ENCODE peak calls at places on chromosome X, in eight cellular contexts. A, Q, B, M, Z, W, X and E are unnamed samples.
A peak's percentile ranks its signal among the peaks of the same experiment; 100 is the strongest.

GRCh38 chrX:23661671-23662070 is 5.6 kb upstream of the PRDX4 start:
- DNase-seq in A (no peak), Q (no peak), B (no peak), M (no peak), Z (no peak), W (no peak), X (no peak), E (no peak)

GRCh38 chrX:52277666-52278065 is 91.2 kb upstream of the XAGE2 start:
- DNase-seq in A (no peak), Q (no peak), B (no peak), M (no peak), Z (no peak), W (no peak), X (no peak), E (no peak)

GRCh38 chrX:9132036-9132435 is 98.1 kb upstream of the FAM9B start:
- DNase-seq in A (no peak), Q (no peak), B (no peak), M (no peak), Z (no peak), W (no peak), X (no peak), E (no peak)

GRCh38 chrX:124963717-124964116 is 356.0 kb upstream of the TEX13C start:
- DNase-seq in A (no peak), Q (no peak), B (no peak), M (no peak), Z (no peak), W (no peak), X (no peak), E (no peak)

GRCh38 chrX:105307762-105308161 is 87.3 kb upstream of the TEX13A start:
- DNase-seq in A (no peak), Q (no peak), B (no peak), M (no peak), Z (no peak), W (no peak), X (no peak), E (no peak)

GRCh38 chrX:68699960-68700746 is 52.7 kb downstream of the STARD8 start:
- DNase-seq in A (no peak), Q (no peak), B (peak; percentile 72), M (no peak), Z (no peak), W (no peak), X (no peak), E (no peak)

GRCh38 chrX:148416931-148417330 is 83.5 kb upstream of the AFF2 start:
- DNase-seq in A (no peak), Q (no peak), B (no peak), M (no peak), Z (no peak), W (no peak), X (no peak), E (no peak)

GRCh38 chrX:83658731-83659130 is 150.6 kb downstream of the POU3F4 start:
- DNase-seq in A (peak; percentile 19), Q (no peak), B (no peak), M (no peak), Z (no peak), W (no peak), X (peak; percentile 23), E (no peak)

GRCh38 chrX:139120760-139121159 is 409.2 kb upstream of the FGF13 start:
- DNase-seq in A (no peak), Q (no peak), B (no peak), M (no peak), Z (no peak), W (no peak), X (no peak), E (no peak)

GRCh38 chrX:133258481-133258880 is 40.3 kb upstream of the TFDP3 start:
- DNase-seq in A (no peak), Q (no peak), B (no peak), M (no peak), Z (no peak), W (no peak), X (no peak), E (no peak)

GRCh38 chrX:127389900-127390299 is 570.4 kb downstream of the PRR32 start:
- DNase-seq in A (no peak), Q (no peak), B (no peak), M (no peak), Z (no peak), W (no peak), X (no peak), E (no peak)